ENCODE peak calls at places on chromosome 10, in nine cellular contexts. One of them, this sample, is unnamed.

GRCh38 chr10:97025613-97026242 is 160.0 kb downstream of the SLIT1 start:
- DNase-seq in ELF-1: peak; percentile 57
- DNase-seq in GF-D8: peak; percentile 5
- DNase-seq in SK-MEL-5: peak; percentile 77
- DNase-seq in endothelial cell: peak; percentile 64
- DNase-seq in GM23248: peak; percentile 54
- DNase-seq in NCI-H187: no peak
- DNase-seq in MM.1S: peak; percentile 33
- DNase-seq in hepatocyte: peak; percentile 49
- DNase-seq in this sample: peak; percentile 50

GRCh38 chr10:107971973-107972372 is 807.5 kb upstream of the SORCS1 start:
- DNase-seq in hepatocyte: peak; percentile 30
- DNase-seq in endothelial cell: no peak
- DNase-seq in GF-D8: no peak
- DNase-seq in MM.1S: no peak
- DNase-seq in SK-MEL-5: no peak
- DNase-seq in ELF-1: no peak
- DNase-seq in NCI-H187: no peak
- DNase-seq in GM23248: peak; percentile 90
- DNase-seq in this sample: no peak

GRCh38 chr10:102583435-102584417 is 60.6 kb upstream of the TRIM8 start:
- DNase-seq in endothelial cell: peak; percentile 84
- DNase-seq in MM.1S: peak; percentile 85
- DNase-seq in NCI-H187: peak; percentile 25
- DNase-seq in hepatocyte: peak; percentile 94
- DNase-seq in GM23248: peak; percentile 91
- DNase-seq in SK-MEL-5: peak; percentile 89
- DNase-seq in ELF-1: peak; percentile 86
- DNase-seq in GF-D8: peak; percentile 51
- DNase-seq in this sample: peak; percentile 75

GRCh38 chr10:131979821-131980270 is 1.9 kb downstream of the BNIP3 start:
- DNase-seq in ELF-1: peak; percentile 70
- DNase-seq in GF-D8: no peak
- DNase-seq in NCI-H187: no peak
- DNase-seq in SK-MEL-5: no peak
- DNase-seq in GM23248: peak; percentile 75
- DNase-seq in endothelial cell: peak; percentile 35
- DNase-seq in hepatocyte: peak; percentile 36
- DNase-seq in MM.1S: no peak
- DNase-seq in this sample: peak; percentile 51

GRCh38 chr10:118850418-118851061 is 95.8 kb upstream of the CACUL1 start:
- DNase-seq in NCI-H187: no peak
- DNase-seq in endothelial cell: peak; percentile 83
- DNase-seq in hepatocyte: peak; percentile 72
- DNase-seq in SK-MEL-5: peak; percentile 78
- DNase-seq in GF-D8: peak; percentile 35
- DNase-seq in MM.1S: peak; percentile 57
- DNase-seq in ELF-1: peak; percentile 73
- DNase-seq in GM23248: peak; percentile 80
- DNase-seq in this sample: peak; percentile 38

GRCh38 chr10:130138479-130138866 is 2.3 kb downstream of the GLRX3 start:
- DNase-seq in NCI-H187: peak; percentile 35
- DNase-seq in MM.1S: no peak
- DNase-seq in endothelial cell: no peak
- DNase-seq in GM23248: peak; percentile 81
- DNase-seq in ELF-1: no peak
- DNase-seq in hepatocyte: peak; percentile 85
- DNase-seq in GF-D8: no peak
- DNase-seq in SK-MEL-5: peak; percentile 40
- DNase-seq in this sample: peak; percentile 87

GRCh38 chr10:26697163-26697921 is at the start of gene PDSS1:
- DNase-seq in GF-D8: peak; percentile 37
- DNase-seq in SK-MEL-5: peak; percentile 49
- DNase-seq in hepatocyte: peak; percentile 81
- DNase-seq in endothelial cell: peak; percentile 73
- DNase-seq in NCI-H187: peak; percentile 10
- DNase-seq in MM.1S: peak; percentile 71
- DNase-seq in ELF-1: peak; percentile 67
- DNase-seq in GM23248: peak; percentile 84
- DNase-seq in this sample: peak; percentile 46

GRCh38 chr10:23432639-23433038 is 6.2 kb upstream of the OTUD1 start:
- DNase-seq in endothelial cell: no peak
- DNase-seq in hepatocyte: no peak
- DNase-seq in ELF-1: no peak
- DNase-seq in NCI-H187: no peak
- DNase-seq in SK-MEL-5: no peak
- DNase-seq in GM23248: peak; percentile 34
- DNase-seq in MM.1S: no peak
- DNase-seq in GF-D8: no peak
- DNase-seq in this sample: no peak

GRCh38 chr10:76025124-76025477 is 593.7 kb downstream of the LRMDA start:
- DNase-seq in MM.1S: no peak
- DNase-seq in SK-MEL-5: no peak
- DNase-seq in GF-D8: no peak
- DNase-seq in endothelial cell: no peak
- DNase-seq in GM23248: no peak
- DNase-seq in hepatocyte: no peak
- DNase-seq in NCI-H187: no peak
- DNase-seq in ELF-1: no peak
- DNase-seq in this sample: no peak

GRCh38 chr10:130932326-130933007 is 379.1 kb downstream of the TCERG1L start:
- DNase-seq in endothelial cell: no peak
- DNase-seq in MM.1S: no peak
- DNase-seq in hepatocyte: no peak
- DNase-seq in SK-MEL-5: no peak
- DNase-seq in NCI-H187: no peak
- DNase-seq in GM23248: no peak
- DNase-seq in ELF-1: no peak
- DNase-seq in GF-D8: no peak
- DNase-seq in this sample: no peak

GRCh38 chr10:113030453-113030852 is 80.4 kb downstream of the TCF7L2 start:
- DNase-seq in MM.1S: no peak
- DNase-seq in hepatocyte: peak; percentile 19
- DNase-seq in ELF-1: no peak
- DNase-seq in NCI-H187: no peak
- DNase-seq in GM23248: peak; percentile 68
- DNase-seq in endothelial cell: no peak
- DNase-seq in SK-MEL-5: no peak
- DNase-seq in GF-D8: no peak
- DNase-seq in this sample: no peak

GRCh38 chr10:102642553-102643345 is 1.5 kb upstream of the TRIM8 start:
- DNase-seq in SK-MEL-5: peak; percentile 16
- DNase-seq in MM.1S: peak; percentile 54
- DNase-seq in endothelial cell: peak; percentile 53
- DNase-seq in ELF-1: peak; percentile 80
- DNase-seq in GM23248: peak; percentile 80
- DNase-seq in GF-D8: peak; percentile 19
- DNase-seq in NCI-H187: no peak
- DNase-seq in hepatocyte: peak; percentile 74
- DNase-seq in this sample: peak; percentile 50

GRCh38 chr10:71726673-71727428 is 7.3 kb upstream of the C10orf105 start:
- DNase-seq in MM.1S: peak; percentile 81
- DNase-seq in endothelial cell: no peak
- DNase-seq in hepatocyte: no peak
- DNase-seq in GF-D8: no peak
- DNase-seq in ELF-1: no peak
- DNase-seq in SK-MEL-5: no peak
- DNase-seq in NCI-H187: no peak
- DNase-seq in GM23248: no peak
- DNase-seq in this sample: no peak

GRCh38 chr10:32650246-32650655 is 204.3 kb downstream of the CCDC7 start:
- DNase-seq in ELF-1: no peak
- DNase-seq in endothelial cell: no peak
- DNase-seq in hepatocyte: no peak
- DNase-seq in GM23248: peak; percentile 14
- DNase-seq in NCI-H187: no peak
- DNase-seq in GF-D8: no peak
- DNase-seq in MM.1S: no peak
- DNase-seq in SK-MEL-5: peak; percentile 46
- DNase-seq in this sample: no peak

GRCh38 chr10:125000366-125001312 is 58.7 kb downstream of the ZRANB1 start:
- DNase-seq in hepatocyte: no peak
- DNase-seq in endothelial cell: no peak
- DNase-seq in GF-D8: no peak
- DNase-seq in GM23248: peak; percentile 35
- DNase-seq in ELF-1: no peak
- DNase-seq in NCI-H187: no peak
- DNase-seq in MM.1S: no peak
- DNase-seq in SK-MEL-5: peak; percentile 15
- DNase-seq in this sample: no peak

GRCh38 chr10:11886851-11887250 is 63.7 kb downstream of the PROSER2 start:
- DNase-seq in GF-D8: no peak
- DNase-seq in GM23248: no peak
- DNase-seq in hepatocyte: no peak
- DNase-seq in MM.1S: no peak
- DNase-seq in ELF-1: no peak
- DNase-seq in endothelial cell: no peak
- DNase-seq in NCI-H187: no peak
- DNase-seq in SK-MEL-5: no peak
- DNase-seq in this sample: no peak

GRCh38 chr10:52940921-52941320 is 168.3 kb upstream of the MBL2 start:
- DNase-seq in hepatocyte: no peak
- DNase-seq in MM.1S: peak; percentile 56
- DNase-seq in SK-MEL-5: no peak
- DNase-seq in GM23248: no peak
- DNase-seq in endothelial cell: no peak
- DNase-seq in ELF-1: no peak
- DNase-seq in NCI-H187: no peak
- DNase-seq in GF-D8: no peak
- DNase-seq in this sample: no peak

GRCh38 chr10:22708772-22709171 is 5.6 kb downstream of the PIP4K2A start:
- DNase-seq in ELF-1: no peak
- DNase-seq in MM.1S: no peak
- DNase-seq in SK-MEL-5: no peak
- DNase-seq in hepatocyte: no peak
- DNase-seq in GF-D8: no peak
- DNase-seq in endothelial cell: no peak
- DNase-seq in GM23248: no peak
- DNase-seq in NCI-H187: no peak
- DNase-seq in this sample: no peak

GRCh38 chr10:126504051-126504760 is 115.9 kb upstream of the ADAM12 start:
- DNase-seq in hepatocyte: peak; percentile 67
- DNase-seq in endothelial cell: peak; percentile 52
- DNase-seq in MM.1S: peak; percentile 7
- DNase-seq in SK-MEL-5: peak; percentile 70
- DNase-seq in ELF-1: peak; percentile 75
- DNase-seq in GF-D8: no peak
- DNase-seq in GM23248: peak; percentile 77
- DNase-seq in NCI-H187: no peak
- DNase-seq in this sample: peak; percentile 59

GRCh38 chr10:13852872-13853271 is 266.1 kb downstream of the PRPF18 start:
- DNase-seq in MM.1S: no peak
- DNase-seq in GF-D8: no peak
- DNase-seq in hepatocyte: no peak
- DNase-seq in NCI-H187: no peak
- DNase-seq in GM23248: no peak
- DNase-seq in ELF-1: no peak
- DNase-seq in endothelial cell: no peak
- DNase-seq in SK-MEL-5: no peak
- DNase-seq in this sample: no peak

GRCh38 chr10:28939352-28940157 is 262.2 kb downstream of the BAMBI start:
- DNase-seq in GM23248: peak; percentile 33
- DNase-seq in hepatocyte: peak; percentile 93
- DNase-seq in MM.1S: no peak
- DNase-seq in GF-D8: no peak
- DNase-seq in endothelial cell: peak; percentile 78
- DNase-seq in SK-MEL-5: peak; percentile 98
- DNase-seq in NCI-H187: peak; percentile 18
- DNase-seq in ELF-1: peak; percentile 96
- DNase-seq in this sample: peak; percentile 100

GRCh38 chr10:132847856-132848255 is 61.9 kb upstream of the NKX6-2 start:
- DNase-seq in NCI-H187: no peak
- DNase-seq in SK-MEL-5: no peak
- DNase-seq in MM.1S: no peak
- DNase-seq in ELF-1: no peak
- DNase-seq in endothelial cell: no peak
- DNase-seq in hepatocyte: no peak
- DNase-seq in GM23248: no peak
- DNase-seq in GF-D8: no peak
- DNase-seq in this sample: no peak

GRCh38 chr10:31320598-31321211 is 1.7 kb downstream of the ZEB1 start:
- DNase-seq in endothelial cell: peak; percentile 55
- DNase-seq in GM23248: peak; percentile 67
- DNase-seq in SK-MEL-5: no peak
- DNase-seq in ELF-1: peak; percentile 69
- DNase-seq in MM.1S: peak; percentile 69
- DNase-seq in GF-D8: peak; percentile 16
- DNase-seq in NCI-H187: no peak
- DNase-seq in hepatocyte: peak; percentile 43
- DNase-seq in this sample: peak; percentile 43

GRCh38 chr10:74548676-74549075 is 277.7 kb upstream of the KAT6B start:
- DNase-seq in GF-D8: no peak
- DNase-seq in ELF-1: no peak
- DNase-seq in MM.1S: no peak
- DNase-seq in hepatocyte: no peak
- DNase-seq in endothelial cell: no peak
- DNase-seq in NCI-H187: no peak
- DNase-seq in GM23248: no peak
- DNase-seq in SK-MEL-5: no peak
- DNase-seq in this sample: peak; percentile 85

GRCh38 chr10:110684800-110685446 is 40.8 kb downstream of the RBM20 start:
- DNase-seq in GM23248: peak; percentile 52
- DNase-seq in NCI-H187: no peak
- DNase-seq in SK-MEL-5: no peak
- DNase-seq in ELF-1: peak; percentile 60
- DNase-seq in MM.1S: no peak
- DNase-seq in GF-D8: no peak
- DNase-seq in endothelial cell: no peak
- DNase-seq in hepatocyte: no peak
- DNase-seq in this sample: no peak

GRCh38 chr10:105921348-105921747 is 1243.2 kb downstream of the SORCS1 start:
- DNase-seq in NCI-H187: no peak
- DNase-seq in MM.1S: no peak
- DNase-seq in GF-D8: no peak
- DNase-seq in GM23248: no peak
- DNase-seq in ELF-1: no peak
- DNase-seq in endothelial cell: no peak
- DNase-seq in hepatocyte: no peak
- DNase-seq in SK-MEL-5: no peak
- DNase-seq in this sample: no peak

GRCh38 chr10:29714096-29714874 is 79.5 kb upstream of the SVIL start:
- DNase-seq in MM.1S: no peak
- DNase-seq in GM23248: peak; percentile 83
- DNase-seq in ELF-1: no peak
- DNase-seq in SK-MEL-5: no peak
- DNase-seq in hepatocyte: no peak
- DNase-seq in NCI-H187: no peak
- DNase-seq in GF-D8: no peak
- DNase-seq in endothelial cell: no peak
- DNase-seq in this sample: no peak

GRCh38 chr10:125027889-125028288 is 86.0 kb downstream of the ZRANB1 start:
- DNase-seq in hepatocyte: no peak
- DNase-seq in endothelial cell: no peak
- DNase-seq in GM23248: no peak
- DNase-seq in ELF-1: no peak
- DNase-seq in GF-D8: no peak
- DNase-seq in MM.1S: no peak
- DNase-seq in NCI-H187: no peak
- DNase-seq in SK-MEL-5: no peak
- DNase-seq in this sample: no peak

GRCh38 chr10:132572545-132572937 is 35.0 kb downstream of the INPP5A start:
- DNase-seq in NCI-H187: no peak
- DNase-seq in GF-D8: no peak
- DNase-seq in MM.1S: no peak
- DNase-seq in hepatocyte: no peak
- DNase-seq in GM23248: peak; percentile 26
- DNase-seq in ELF-1: no peak
- DNase-seq in SK-MEL-5: peak; percentile 11
- DNase-seq in endothelial cell: no peak
- DNase-seq in this sample: no peak